ENCODE peak calls at places on chromosomes 2 and 18, in six cellular contexts. X, Z, J, W, U and P are unnamed samples.

GRCh38 chr18:36130883-36131653 is 1.4 kb downstream of the ELP2 start:
- DNase-seq in X (no peak), Z (no peak), J (no peak), W (no peak), U (no peak), P (no peak)

GRCh38 chr18:36376361-36376760 is 78.8 kb downstream of the FHOD3 start:
- DNase-seq in X (peak; percentile 64), Z (no peak), J (no peak), W (no peak), U (no peak), P (no peak)

GRCh38 chr2:221075203-221075602 is 496.9 kb downstream of the EPHA4 start:
- DNase-seq in X (peak; percentile 92), Z (no peak), J (no peak), W (no peak), U (no peak), P (peak; percentile 65)

GRCh38 chr18:21145371-21145770 is 33.8 kb upstream of the ROCK1 start:
- DNase-seq in X (no peak), Z (no peak), J (no peak), W (no peak), U (no peak), P (no peak)

GRCh38 chr2:102337012-102337411 is 18.6 kb upstream of the IL18R1 start:
- DNase-seq in X (no peak), Z (no peak), J (no peak), W (no peak), U (no peak), P (peak; percentile 42)

GRCh38 chr18:32271649-32272324 is 81.9 kb downstream of the MEP1B start:
- DNase-seq in X (peak; percentile 55), Z (no peak), J (no peak), W (no peak), U (peak; percentile 13), P (peak; percentile 45)

GRCh38 chr18:22417496-22418188 is at the start of gene CTAGE1:
- DNase-seq in X (peak; percentile 65), Z (no peak), J (peak; percentile 78), W (peak; percentile 91), U (peak; percentile 91), P (peak; percentile 29)

GRCh38 chr2:219459460-219460311 is 25.0 kb downstream of the SPEG start:
- DNase-seq in X (peak; percentile 63), Z (peak; percentile 64), J (peak; percentile 94), W (peak; percentile 83), U (peak; percentile 46), P (peak; percentile 75)

GRCh38 chr2:1614564-1614963 is 129.8 kb downstream of the PXDN start:
- DNase-seq in X (no peak), Z (no peak), J (no peak), W (no peak), U (no peak), P (no peak)

GRCh38 chr2:220163486-220163885 is 536.1 kb downstream of the SLC4A3 start:
- DNase-seq in X (peak; percentile 34), Z (no peak), J (no peak), W (no peak), U (no peak), P (no peak)

GRCh38 chr2:27185331-27186026 is 26.4 kb upstream of the ATRAID start:
- DNase-seq in X (peak; percentile 80), Z (no peak), J (no peak), W (no peak), U (peak; percentile 92), P (peak; percentile 85)

GRCh38 chr2:182360012-182360662 is 66.7 kb downstream of the PDE1A start:
- DNase-seq in X (peak; percentile 79), Z (no peak), J (no peak), W (no peak), U (no peak), P (peak; percentile 90)

GRCh38 chr2:28282861-28283646 is 109.6 kb upstream of the FOSL2 start:
- DNase-seq in X (no peak), Z (no peak), J (no peak), W (no peak), U (no peak), P (no peak)

GRCh38 chr2:68190991-68191731 is 33.5 kb downstream of the PNO1 start:
- DNase-seq in X (peak; percentile 96), Z (no peak), J (no peak), W (no peak), U (no peak), P (peak; percentile 83)

GRCh38 chr18:51561821-51562220 is 364.3 kb upstream of the MEX3C start:
- DNase-seq in X (no peak), Z (no peak), J (no peak), W (no peak), U (no peak), P (no peak)

GRCh38 chr18:79523738-79524180 is 128.0 kb downstream of the NFATC1 start:
- DNase-seq in X (no peak), Z (no peak), J (no peak), W (no peak), U (no peak), P (no peak)

GRCh38 chr2:198054299-198054698 is 249.9 kb downstream of the PLCL1 start:
- DNase-seq in X (peak; percentile 37), Z (peak; percentile 15), J (peak; percentile 52), W (peak; percentile 51), U (peak; percentile 17), P (peak; percentile 47)

GRCh38 chr2:120732506-120733237 is 3.0 kb upstream of the GLI2 start:
- DNase-seq in X (no peak), Z (no peak), J (no peak), W (no peak), U (no peak), P (no peak)

GRCh38 chr2:86314125-86314524 is 23.3 kb downstream of the REEP1 start:
- DNase-seq in X (no peak), Z (no peak), J (no peak), W (no peak), U (no peak), P (no peak)

GRCh38 chr2:75594599-75594998 is 33.9 kb upstream of the EVA1A start:
- DNase-seq in X (no peak), Z (no peak), J (no peak), W (no peak), U (no peak), P (no peak)

GRCh38 chr18:4605222-4605621 is 150.1 kb upstream of the DLGAP1 start:
- DNase-seq in X (no peak), Z (no peak), J (no peak), W (no peak), U (no peak), P (no peak)

GRCh38 chr2:48110497-48110896 is 204.2 kb upstream of the FBXO11 start:
- DNase-seq in X (no peak), Z (no peak), J (no peak), W (no peak), U (no peak), P (no peak)

GRCh38 chr18:45910405-45911023 is 56.6 kb downstream of the EPG5 start:
- DNase-seq in X (peak; percentile 49), Z (peak; percentile 15), J (peak; percentile 72), W (peak; percentile 69), U (peak; percentile 30), P (peak; percentile 53)

GRCh38 chr18:44778788-44779187 is 98.1 kb downstream of the SETBP1 start:
- DNase-seq in X (no peak), Z (no peak), J (no peak), W (no peak), U (no peak), P (no peak)

GRCh38 chr2:99695121-99695773 is 205.4 kb upstream of the REV1 start:
- DNase-seq in X (no peak), Z (no peak), J (peak; percentile 16), W (no peak), U (no peak), P (no peak)

GRCh38 chr2:140567734-140568133 is 1563.1 kb downstream of the LRP1B start:
- DNase-seq in X (peak; percentile 20), Z (no peak), J (no peak), W (no peak), U (no peak), P (peak; percentile 60)

GRCh38 chr18:55320399-55321255 is 267.4 kb downstream of the TCF4 start:
- DNase-seq in X (peak; percentile 48), Z (no peak), J (no peak), W (no peak), U (no peak), P (peak; percentile 29)

DNA sequence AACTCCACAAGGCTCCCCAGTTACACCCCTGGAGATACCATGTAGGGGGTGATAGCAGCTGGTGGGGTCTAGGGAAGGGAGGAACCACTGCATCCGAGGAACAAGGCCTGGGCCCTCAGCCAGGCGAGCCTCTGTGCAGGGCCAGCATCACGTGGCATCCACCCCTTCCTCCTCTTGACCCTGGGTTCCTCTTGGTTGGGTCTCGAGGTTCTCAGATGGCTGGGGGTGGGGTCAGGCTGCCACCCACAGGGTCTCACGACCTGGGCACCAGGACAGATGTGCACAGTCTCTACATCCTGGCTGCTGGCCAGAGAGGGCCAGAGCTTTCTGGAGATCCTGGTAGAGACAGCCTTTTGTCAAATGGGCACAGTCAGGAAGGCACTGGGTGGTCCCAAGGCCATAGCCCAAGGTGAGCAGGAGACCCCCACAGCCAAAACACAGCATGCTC is 10.4 kb downstream of the HS6ST1 start:
- DNase-seq in X (no peak), Z (no peak), J (no peak), W (peak; percentile 23), U (no peak), P (no peak)
- H3K79me1 ChIP-seq in X (peaks cover 92% of the 10 kb centered on the region), Z (peaks cover 35% of the 10 kb centered on the region), J (peaks cover 62% of the 10 kb centered on the region), W (peaks cover 17% of the 10 kb centered on the region), U (peaks cover 18% of the 10 kb centered on the region), P (peaks cover 47% of the 10 kb centered on the region)

GRCh38 chr18:30765247-30765646 is 277.3 kb downstream of the DSC3 start:
- DNase-seq in X (no peak), Z (no peak), J (no peak), W (no peak), U (no peak), P (no peak)

GRCh38 chr18:30766053-30766452 is 276.5 kb downstream of the DSC3 start:
- DNase-seq in X (no peak), Z (no peak), J (no peak), W (no peak), U (no peak), P (no peak)

GRCh38 chr18:30763913-30764350 is 278.6 kb downstream of the DSC3 start:
- DNase-seq in X (no peak), Z (peak; percentile 45), J (no peak), W (peak; percentile 62), U (no peak), P (peak; percentile 62)
- H2BK120ac ChIP-seq in X (no peak overlapping the region), Z (no peak overlapping the region), J (no peak overlapping the region), W (no peak overlapping the region), U (no peak overlapping the region), P (no peak overlapping the region)

GRCh38 chr2:45839388-45840251 is 188.1 kb downstream of the PRKCE start:
- DNase-seq in X (peak; percentile 18), Z (no peak), J (no peak), W (no peak), U (no peak), P (no peak)
- H2AFZ ChIP-seq in X (peak overlapping the region; percentile 34), Z (no peak overlapping the region), J (no peak overlapping the region), W (no peak overlapping the region), U (no peak overlapping the region), P (no peak overlapping the region)

DNA sequence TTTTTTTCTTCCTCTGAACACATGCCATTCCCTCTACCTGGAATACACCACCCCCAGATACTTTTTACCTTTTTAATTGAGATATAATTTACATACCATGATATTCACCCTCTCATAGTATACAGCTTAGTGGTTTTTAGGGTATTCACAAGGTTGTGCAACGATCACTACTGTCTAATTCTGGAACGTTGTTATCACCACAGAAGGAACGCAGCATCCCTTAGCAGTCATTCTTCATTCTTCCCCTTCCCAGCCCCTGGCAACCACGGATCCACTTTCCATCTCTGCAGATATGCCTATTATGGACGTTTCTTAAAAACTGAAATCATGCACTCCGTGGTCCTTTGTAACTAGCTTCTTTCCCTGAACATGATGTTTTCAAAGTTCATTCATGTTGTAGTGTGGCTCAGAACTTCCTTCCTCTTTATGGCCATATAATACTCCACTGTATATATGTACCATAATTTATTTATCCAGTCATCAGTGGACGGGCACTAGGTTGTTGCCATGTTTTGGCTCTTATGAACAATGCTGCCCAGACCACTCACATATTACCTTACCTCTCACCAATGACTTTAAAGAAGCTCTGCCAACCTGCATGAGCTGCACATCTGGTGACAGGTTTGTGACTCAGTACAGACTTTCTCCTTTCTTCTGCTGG is 168.9 kb downstream of the CTIF start:
- DNase-seq in X (no peak), Z (no peak), J (no peak), W (no peak), U (peak; percentile 47), P (no peak)
- H3K79me1 ChIP-seq in X (peaks cover 92% of the 10 kb centered on the region), Z (peaks cover 2% of the 10 kb centered on the region), J (no peaks in the 10 kb centered on the region), W (no peaks in the 10 kb centered on the region), U (no peaks in the 10 kb centered on the region), P (peaks cover 47% of the 10 kb centered on the region)